ENCODE peak calls at places on chromosomes 6 and 20, in four cellular contexts. F is neuronal stem cell, A is mesendoderm, Y is IMR-90. X is an unnamed sample. For H3K27me3, the result is how much of the 10 kb centered on the place peaks cover.

GRCh38 chr6:169801396-169802160 is 50.2 kb downstream of the ERMARD start:
- DNase-seq in Y (no peak), A (no peak), F (no peak), X (no peak)

GRCh38 chr20:50460608-50461268 is 49.4 kb upstream of the PTPN1 start:
- DNase-seq in A (peak), Y (peak), F (peak), X (peak)

GRCh38 chr6:131823276-131823902 is 15.6 kb downstream of the ENPP1 start:
- DNase-seq in F (no peak), Y (peak), A (no peak), X (peak)

GRCh38 chr20:48019496-48019895 is 234.2 kb upstream of the SULF2 start:
- DNase-seq in Y (no peak), F (no peak), A (no peak), X (peak)

GRCh38 chr6:2196079-2196679 is 49.2 kb downstream of the GMDS start:
- DNase-seq in Y (peak), A (peak), F (peak), X (peak)

GRCh38 chr6:128899651-128900050 is 16.7 kb downstream of the LAMA2 start:
- DNase-seq in A (no peak), F (no peak), Y (peak), X (no peak)

GRCh38 chr6:168196385-168196860 is 117.4 kb upstream of the FRMD1 start:
- DNase-seq in Y (no peak), F (no peak), A (no peak), X (no peak)

GRCh38 chr20:48550814-48551213 is 277.0 kb downstream of the PREX1 start:
- DNase-seq in A (no peak), F (no peak), Y (no peak), X (no peak)

GRCh38 chr6:3278691-3279090 is 19.9 kb downstream of the PSMG4 start:
- DNase-seq in F (no peak), A (no peak), Y (no peak), X (no peak)

GRCh38 chr6:169800668-169801395 is 49.4 kb downstream of the ERMARD start:
- DNase-seq in A (peak), F (no peak), Y (peak), X (no peak)

GRCh38 chr6:5667737-5668136 is 339.0 kb downstream of the NRN1 start:
- DNase-seq in Y (no peak), A (no peak), F (no peak), X (no peak)

GRCh38 chr6:33079575-33079974 is 3.8 kb downstream of the HLA-DPB1 start:
- DNase-seq in Y (no peak), A (no peak), F (no peak), X (no peak)

GRCh38 chr6:118294906-118295305 is 253.2 kb upstream of the PLN start:
- DNase-seq in F (no peak), Y (no peak), A (no peak), X (no peak)

GRCh38 chr6:82085701-82086100 is 161.8 kb downstream of the IBTK start:
- DNase-seq in Y (no peak), A (peak), F (no peak), X (no peak)

GRCh38 chr6:1335367-1336037 is 23.6 kb downstream of the FOXQ1 start:
- DNase-seq in A (peak), F (no peak), Y (peak), X (peak)

GRCh38 chr6:133418108-133418507 is 177.0 kb downstream of the EYA4 start:
- DNase-seq in F (no peak), Y (peak), A (no peak), X (no peak)

GRCh38 chr6:13766201-13766634 is 48.1 kb downstream of the MCUR1 start:
- DNase-seq in Y (peak), A (no peak), F (no peak), X (no peak)

GRCh38 chr6:25017932-25018581 is 82.3 kb upstream of the RIPOR2 start:
- DNase-seq in A (peak), F (peak), Y (peak), X (peak)

GRCh38 chr6:106574729-106575458 is 54.4 kb downstream of the RTN4IP1 start:
- DNase-seq in A (peak), F (peak), Y (peak), X (peak)

GRCh38 chr6:150322452-150322851 is 46.4 kb upstream of the IYD start:
- DNase-seq in A (no peak), Y (no peak), F (no peak), X (peak)

GRCh38 chr6:23589811-23590210 is 536.2 kb upstream of the NRSN1 start:
- DNase-seq in F (no peak), Y (no peak), A (no peak), X (no peak)

GRCh38 chr20:16747291-16747811 is 807 bp upstream of the OTOR start:
- DNase-seq in A (peak), Y (no peak), F (no peak), X (no peak)

GRCh38 chr20:4774209-4774608 is 52.5 kb downstream of the PRND start:
- DNase-seq in Y (no peak), A (no peak), F (no peak), X (peak)

GRCh38 chr6:107806675-107807074 is 17.4 kb downstream of the SCML4 start:
- DNase-seq in Y (no peak), A (no peak), F (no peak), X (no peak)

GRCh38 chr20:10111144-10111771 is 76.5 kb downstream of the ANKEF1 start:
- DNase-seq in A (no peak), F (no peak), Y (no peak), X (no peak)

GRCh38 chr20:51481311-51481997 is 61.1 kb downstream of the NFATC2 start:
- DNase-seq in Y (no peak), F (no peak), A (no peak), X (no peak)

GRCh38 chr6:43608310-43608763 is 20.7 kb downstream of the GTPBP2 start:
- DNase-seq in A (peak), Y (peak), F (peak), X (peak)

GRCh38 chr20:61934716-61935530 is 130.8 kb downstream of the TAF4 start:
- DNase-seq in F (no peak), Y (peak), A (peak), X (peak)

GRCh38 chr20:50545123-50545522 is 34.9 kb downstream of the PTPN1 start:
- DNase-seq in F (no peak), A (no peak), Y (no peak), X (no peak)

GRCh38 chr6:113082691-113083090 is 735.6 kb downstream of the RFPL4B start:
- DNase-seq in A (peak), F (no peak), Y (peak), X (no peak)

GRCh38 chr6:21438986-21439352 is 154.6 kb upstream of the SOX4 start:
- DNase-seq in Y (no peak), F (no peak), A (no peak), X (no peak)
- H2BK5ac ChIP-seq in Y (no peak), F (no peak), A (no peak), X (no peak)

DNA sequence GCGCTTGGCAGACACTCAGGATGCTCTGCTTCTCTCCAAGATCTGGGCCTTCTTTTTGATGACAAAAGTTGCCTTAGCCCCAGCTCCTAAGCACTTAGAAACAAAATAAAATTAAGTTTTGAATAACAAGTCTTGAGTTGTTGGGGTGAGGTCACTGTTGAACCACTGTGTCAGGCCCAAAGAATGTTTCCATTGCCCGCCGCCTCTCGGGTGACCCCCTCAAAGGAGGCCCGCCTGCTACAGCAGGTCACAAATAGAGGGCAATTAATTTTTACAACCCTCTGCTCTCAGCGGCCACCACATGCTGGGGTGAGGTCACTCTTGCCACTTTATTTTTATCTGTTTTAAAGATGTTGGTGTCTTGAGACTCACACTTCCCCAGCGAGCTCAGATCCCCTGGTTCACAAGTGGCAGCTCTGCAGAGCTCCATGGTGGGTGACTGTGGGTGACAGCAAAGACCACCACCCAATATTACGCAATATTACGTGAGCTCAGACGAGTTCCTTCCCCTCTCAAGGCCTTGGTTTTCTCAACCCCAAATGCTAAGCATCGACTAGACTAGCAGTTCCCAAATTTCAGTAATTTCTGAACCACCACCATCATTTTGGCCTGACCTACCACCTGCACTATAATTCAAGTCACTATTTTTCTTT is 247.7 kb upstream of the PMEPA1 start:
- DNase-seq in F (no peak), A (peak), Y (no peak), X (no peak)
- H3K27me3 ChIP-seq in F (under half), A (under half), Y (under half), X (under half)

GRCh38 chr20:57468523-57469417 is 56.2 kb downstream of the CTCFL start:
- DNase-seq in A (no peak), Y (no peak), F (no peak), X (no peak)

GRCh38 chr20:57465943-57466342 is 59.0 kb downstream of the CTCFL start:
- DNase-seq in F (no peak), A (no peak), Y (no peak), X (peak)

GRCh38 chr20:57465486-57465885 is 59.5 kb downstream of the CTCFL start:
- DNase-seq in Y (no peak), F (no peak), A (no peak), X (no peak)

GRCh38 chr20:57469418-57470211 is 55.3 kb downstream of the CTCFL start:
- DNase-seq in A (peak), F (no peak), Y (no peak), X (no peak)

GRCh38 chr20:57467742-57468141 is 57.2 kb downstream of the CTCFL start:
- DNase-seq in F (no peak), Y (no peak), A (no peak), X (no peak)
- H2BK5ac ChIP-seq in F (no peak), Y (no peak), A (no peak), X (no peak)

GRCh38 chr20:21100590-21101452 is 5.3 kb downstream of the LINC00237 start:
- DNase-seq in Y (peak), A (peak), F (peak), X (no peak)
- H3K27me3 ChIP-seq in Y (half or more), A (under half), F (under half), X (half or more)

GRCh38 chr6:157746897-157747296 is 76.1 kb upstream of the SNX9 start:
- DNase-seq in F (no peak), A (no peak), Y (no peak), X (no peak)

GRCh38 chr6:157744202-157744601 is 78.8 kb upstream of the SNX9 start:
- DNase-seq in F (no peak), A (no peak), Y (no peak), X (no peak)

GRCh38 chr6:157747395-157747794 is 75.7 kb upstream of the SNX9 start:
- DNase-seq in A (no peak), Y (no peak), F (no peak), X (peak)

GRCh38 chr6:157741321-157741720 is 81.7 kb upstream of the SNX9 start:
- DNase-seq in F (no peak), A (no peak), Y (no peak), X (no peak)

DNA sequence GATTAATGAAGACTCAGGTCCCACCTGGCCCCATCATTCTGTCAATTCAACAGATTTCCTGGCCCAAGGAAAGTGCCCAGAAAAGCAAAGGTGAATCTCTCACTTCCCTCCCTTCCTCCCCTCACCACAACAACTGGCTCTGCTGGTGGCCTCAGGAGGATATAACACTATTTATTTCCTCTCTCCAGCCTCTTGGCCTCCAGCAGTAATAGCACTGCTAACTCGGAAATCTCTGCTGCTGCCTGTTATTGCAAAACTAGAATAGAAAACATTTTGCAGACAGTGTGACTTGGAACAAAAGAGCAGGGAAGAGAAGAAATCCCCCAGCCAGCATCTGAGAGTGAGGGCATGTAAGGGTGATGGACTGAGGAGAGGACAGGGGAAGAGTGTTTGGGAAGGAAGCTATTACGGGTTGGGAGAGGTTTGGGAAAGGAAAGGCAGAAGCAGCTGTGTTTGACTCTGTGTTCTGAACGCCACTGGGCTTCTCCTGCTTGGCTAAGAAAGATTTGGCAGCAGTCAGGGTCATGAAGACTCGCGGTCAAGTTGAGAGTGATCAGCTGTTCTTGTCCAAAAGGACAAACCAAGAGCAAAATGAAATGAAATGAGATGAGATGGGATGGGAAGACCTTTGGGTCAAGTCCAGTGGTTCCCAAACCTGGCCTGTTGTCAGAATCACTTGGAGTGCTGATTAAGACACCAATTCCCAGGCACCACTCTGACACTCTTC is 81.0 kb upstream of the SNX9 start:
- DNase-seq in Y (no peak), A (peak), F (no peak), X (no peak)
- H2BK5ac ChIP-seq in Y (no peak), A (peak), F (no peak), X (no peak)

GRCh38 chr6:160163425-160163824 is 41.8 kb downstream of the SLC22A1 start:
- DNase-seq in Y (no peak), F (no peak), A (no peak), X (no peak)

GRCh38 chr6:160161647-160161986 is 40.0 kb downstream of the SLC22A1 start:
- DNase-seq in A (peak), F (no peak), Y (no peak), X (no peak)

GRCh38 chr6:160162167-160162566 is 40.6 kb downstream of the SLC22A1 start:
- DNase-seq in Y (no peak), A (no peak), F (no peak), X (no peak)

GRCh38 chr6:160160929-160161646 is 39.5 kb downstream of the SLC22A1 start:
- DNase-seq in F (no peak), Y (no peak), A (no peak), X (no peak)

GRCh38 chr6:160163912-160164311 is 42.3 kb downstream of the SLC22A1 start:
- DNase-seq in Y (no peak), A (no peak), F (no peak), X (no peak)
- H3K27me3 ChIP-seq in Y (under half), A (under half), F (under half), X (under half)

GRCh38 chr6:36594029-36594815 is at the start of gene SRSF3:
- DNase-seq in A (peak), F (peak), Y (peak), X (peak)
- H2BK5ac ChIP-seq in A (peak), F (peak), Y (peak), X (peak)

DNA sequence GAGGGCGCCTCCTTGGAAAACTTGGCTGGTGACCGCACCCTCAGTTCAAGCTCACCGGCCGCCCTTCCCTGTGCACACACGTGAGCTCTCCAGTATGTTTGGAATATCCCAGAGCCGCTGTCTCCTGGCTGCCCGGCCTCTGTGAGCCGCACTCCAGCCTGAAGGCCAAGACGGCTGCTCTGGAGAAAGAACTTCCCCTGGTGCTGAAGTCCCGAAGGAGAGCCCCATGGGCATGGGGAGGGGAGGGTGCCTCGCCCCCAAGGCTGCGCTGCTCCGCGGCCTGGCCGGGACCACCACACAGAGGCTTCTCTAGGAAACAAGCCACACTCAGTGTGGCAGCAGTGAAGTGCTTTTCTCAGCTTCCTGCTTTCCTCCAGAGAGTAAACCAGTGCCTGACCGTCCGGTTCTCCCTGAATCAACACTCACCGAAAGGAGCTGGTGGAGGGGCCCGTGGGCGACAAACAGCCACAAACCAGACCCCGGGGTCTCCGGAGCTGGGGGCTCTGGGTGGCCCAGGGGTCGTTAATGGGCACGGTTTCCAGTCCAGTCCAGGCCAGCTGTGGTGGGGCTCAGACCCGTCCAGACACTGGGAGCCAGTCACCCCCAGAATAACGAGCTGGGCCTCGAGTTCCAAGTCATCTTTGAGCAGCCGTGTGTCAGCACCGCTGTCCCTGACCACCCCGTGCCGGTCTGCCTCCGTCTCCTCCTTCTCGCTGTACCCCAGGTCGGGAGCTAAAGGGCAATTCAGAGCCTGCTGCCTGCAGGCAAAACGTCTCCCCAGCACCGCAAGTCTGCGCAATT is 87.4 kb upstream of the BHLHE23 start:
- DNase-seq in F (no peak), A (no peak), Y (no peak), X (no peak)
- H3K27me3 ChIP-seq in F (under half), A (under half), Y (under half), X (under half)

DNA sequence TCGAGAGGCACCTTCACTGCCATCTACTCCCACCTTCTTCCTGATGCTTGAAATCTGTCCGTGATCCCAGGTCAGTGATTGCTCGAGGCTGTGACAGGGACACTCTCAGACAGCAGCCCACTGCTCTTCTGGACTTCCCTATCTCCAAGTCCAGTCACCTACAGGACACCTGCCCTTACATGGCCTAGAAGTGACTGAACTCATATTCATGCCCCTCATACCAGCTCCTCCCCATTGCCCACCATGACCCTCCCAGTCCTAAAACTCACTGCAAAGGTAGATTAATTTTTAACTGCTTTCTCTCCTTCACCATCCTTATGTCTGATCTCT is 7.5 kb upstream of the ARMC12 start:
- DNase-seq in Y (no peak), F (no peak), A (no peak), X (no peak)
- H2BK5ac ChIP-seq in Y (no peak), F (peak), A (no peak), X (no peak)

X was measured in trophoblast cell.